ENCODE peak calls at places on chromosomes 6 and 20, in five cellular contexts. L, S, X, E and N are unnamed samples.

GRCh38 chr20:45890077-45890996 is 671 bp downstream of the NEURL2 start:
- DNase-seq in X (peak), L (peak), S (peak), E (peak), N (no peak)

GRCh38 chr6:101296184-101296583 is 97.3 kb upstream of the GRIK2 start:
- DNase-seq in E (no peak), X (no peak), S (peak), L (no peak), N (peak)

GRCh38 chr6:84150680-84151079 is 76.8 kb downstream of the CEP162 start:
- DNase-seq in S (peak), X (peak), L (no peak), E (peak), N (peak)

GRCh38 chr6:3162067-3162497 is 4.7 kb upstream of the TUBB2A start:
- DNase-seq in L (no peak), S (no peak), E (no peak), X (no peak), N (no peak)

GRCh38 chr20:49765413-49765736 is 47.3 kb upstream of the SLC9A8 start:
- DNase-seq in E (no peak), L (no peak), S (no peak), X (no peak), N (no peak)

GRCh38 chr6:25706314-25707014 is 48.1 kb upstream of the SLC17A4 start:
- DNase-seq in X (no peak), L (peak), E (no peak), S (no peak), N (no peak)

GRCh38 chr6:157840776-157841175 is 17.7 kb downstream of the SNX9 start:
- DNase-seq in L (no peak), E (peak), S (peak), X (no peak), N (no peak)

GRCh38 chr20:34343458-34344255 is 19.4 kb upstream of the ITCH start:
- DNase-seq in X (no peak), E (no peak), S (no peak), L (no peak), N (no peak)

GRCh38 chr6:50452001-50452400 is 261.3 kb upstream of the TFAP2D start:
- DNase-seq in X (no peak), S (no peak), L (no peak), E (no peak), N (no peak)

GRCh38 chr6:122712093-122712863 is 67.2 kb upstream of the FABP7 start:
- DNase-seq in X (no peak), L (no peak), S (peak), E (peak), N (no peak)

GRCh38 chr6:38509713-38510112 is 130.0 kb downstream of the BTBD9 start:
- DNase-seq in S (peak), E (peak), L (no peak), X (no peak), N (peak)

GRCh38 chr6:162580619-162581018 is 146.9 kb downstream of the PRKN start:
- DNase-seq in E (peak), S (no peak), L (no peak), X (no peak), N (no peak)

GRCh38 chr6:13908955-13909381 is 15.8 kb upstream of the RNF182 start:
- DNase-seq in L (no peak), X (peak), S (peak), E (peak), N (peak)

GRCh38 chr6:142361765-142362540 is 60.1 kb downstream of the ADGRG6 start:
- DNase-seq in S (peak), X (no peak), L (no peak), E (peak), N (peak)

GRCh38 chr20:13800728-13801134 is 15.9 kb downstream of the NDUFAF5 start:
- DNase-seq in L (peak), X (peak), E (peak), S (peak), N (peak)

GRCh38 chr6:170134077-170135040 is 156.5 kb downstream of the DLL1 start:
- DNase-seq in S (no peak), X (peak), L (no peak), E (no peak), N (no peak)

GRCh38 chr20:48686238-48687096 is 141.3 kb downstream of the PREX1 start:
- DNase-seq in L (peak), X (no peak), S (no peak), E (no peak), N (peak)

GRCh38 chr6:69696273-69696672 is 100.5 kb downstream of the LMBRD1 start:
- DNase-seq in L (no peak), S (peak), X (no peak), E (no peak), N (no peak)

GRCh38 chr6:12555781-12556180 is 160.8 kb upstream of the PHACTR1 start:
- DNase-seq in S (no peak), E (no peak), X (no peak), L (no peak), N (no peak)

GRCh38 chr6:140987364-140988135 is 1145.2 kb upstream of the GJE1 start:
- DNase-seq in X (no peak), L (no peak), S (no peak), E (no peak), N (no peak)

GRCh38 chr20:51431321-51431720 is 111.2 kb downstream of the NFATC2 start:
- DNase-seq in X (no peak), L (no peak), E (no peak), S (no peak), N (no peak)

GRCh38 chr6:34547921-34548644 is 8.0 kb downstream of the SPDEF start:
- DNase-seq in E (no peak), S (no peak), X (no peak), L (no peak), N (no peak)

GRCh38 chr20:49508435-49509199 is 26.1 kb upstream of the KCNB1 start:
- DNase-seq in L (no peak), S (peak), X (peak), E (peak), N (peak)

GRCh38 chr6:109768485-109768884 is 77.4 kb downstream of the FIG4 start:
- DNase-seq in E (peak), X (no peak), L (no peak), S (peak), N (no peak)

GRCh38 chr6:166465671-166466087 is 82.9 kb upstream of the MPC1 start:
- DNase-seq in L (no peak), X (no peak), E (no peak), S (peak), N (no peak)

GRCh38 chr6:155311076-155311475 is 3.2 kb downstream of the TFB1M start:
- DNase-seq in L (no peak), S (no peak), E (no peak), X (no peak), N (no peak)

GRCh38 chr6:83365931-83366330 is 64.9 kb downstream of the ME1 start:
- DNase-seq in S (peak), E (peak), X (no peak), L (no peak), N (peak)

GRCh38 chr6:36028088-36028886 is 679 bp downstream of the MAPK14 start:
- DNase-seq in L (peak), E (peak), X (peak), S (peak), N (no peak)

GRCh38 chr20:57609842-57610167 is 10.4 kb downstream of the ZBP1 start:
- DNase-seq in S (no peak), L (peak), E (no peak), X (no peak), N (no peak)

GRCh38 chr6:20569000-20569610 is 34.8 kb downstream of the CDKAL1 start:
- DNase-seq in L (no peak), S (peak), E (no peak), X (no peak), N (no peak)

GRCh38 chr6:3838992-3839867 is 9.9 kb upstream of the FAM50B start:
- DNase-seq in E (no peak), X (no peak), L (peak), S (no peak), N (no peak)

GRCh38 chr6:15506066-15506465 is 156.8 kb downstream of the DTNBP1 start:
- DNase-seq in S (no peak), X (no peak), E (no peak), L (no peak), N (no peak)

GRCh38 chr6:15504581-15505350 is 158.1 kb downstream of the DTNBP1 start:
- DNase-seq in E (peak), X (peak), S (peak), L (peak), N (peak)

GRCh38 chr6:15504040-15504491 is 158.8 kb downstream of the DTNBP1 start:
- DNase-seq in L (peak), S (no peak), X (peak), E (peak), N (no peak)

GRCh38 chr6:15507221-15507620 is 155.6 kb downstream of the DTNBP1 start:
- DNase-seq in X (no peak), S (no peak), L (no peak), E (no peak), N (no peak)

DNA sequence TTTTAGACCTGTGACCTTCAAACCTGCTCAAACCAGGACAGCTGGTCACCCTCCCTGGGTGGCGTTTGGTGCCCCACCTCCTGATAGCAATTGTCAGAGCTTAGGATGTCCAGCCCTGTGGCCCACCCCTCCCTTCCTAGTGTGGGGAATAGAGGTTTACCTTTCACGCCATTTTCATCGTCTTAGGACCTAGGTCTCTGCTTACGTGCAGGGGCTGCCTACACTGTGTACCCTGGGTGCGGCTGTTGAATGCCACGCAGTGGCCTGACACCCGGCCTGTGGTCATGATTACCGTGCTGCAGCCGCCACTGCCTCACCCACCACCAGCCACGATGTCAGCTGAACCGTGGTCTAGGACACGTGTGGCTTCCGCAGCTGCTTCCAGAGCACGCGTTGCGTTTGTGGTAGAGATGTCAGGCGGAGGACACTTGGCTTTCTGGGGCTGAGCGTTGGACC is 157.3 kb downstream of the DTNBP1 start:
- DNase-seq in X (no peak), S (no peak), E (no peak), L (peak), N (no peak)
- H3K4me3 ChIP-seq in X (peak), S (peak), E (peak), L (peak), N (no peak)

GRCh38 chr6:119736680-119737079 is 387.1 kb upstream of the MAN1A1 start:
- DNase-seq in S (no peak), L (no peak), X (no peak), E (no peak), N (no peak)
- TF ChIP-seq CTCF in S (no peak), L (no peak), X (no peak), E (no peak), N (no peak)

GRCh38 chr20:38434770-38435554 is at the start of gene SNHG17:
- DNase-seq in X (peak), E (peak), S (peak), L (peak), N (peak)

GRCh38 chr20:38432292-38432691 is 2.8 kb downstream of the SNHG17 start:
- DNase-seq in S (no peak), L (no peak), X (no peak), E (no peak), N (no peak)

GRCh38 chr20:38434310-38434741 is 802 bp downstream of the SNHG17 start:
- DNase-seq in X (no peak), S (no peak), L (no peak), E (no peak), N (no peak)

GRCh38 chr20:38435555-38435939 is 419 bp upstream of the SNHG17 start:
- DNase-seq in S (peak), E (peak), L (no peak), X (no peak), N (peak)

GRCh38 chr20:38433304-38433972 is 1.7 kb downstream of the SNHG17 start:
- DNase-seq in S (no peak), L (no peak), E (no peak), X (no peak), N (no peak)
- H3K4me3 ChIP-seq in S (peak), L (peak), E (peak), X (no peak), N (peak)

DNA sequence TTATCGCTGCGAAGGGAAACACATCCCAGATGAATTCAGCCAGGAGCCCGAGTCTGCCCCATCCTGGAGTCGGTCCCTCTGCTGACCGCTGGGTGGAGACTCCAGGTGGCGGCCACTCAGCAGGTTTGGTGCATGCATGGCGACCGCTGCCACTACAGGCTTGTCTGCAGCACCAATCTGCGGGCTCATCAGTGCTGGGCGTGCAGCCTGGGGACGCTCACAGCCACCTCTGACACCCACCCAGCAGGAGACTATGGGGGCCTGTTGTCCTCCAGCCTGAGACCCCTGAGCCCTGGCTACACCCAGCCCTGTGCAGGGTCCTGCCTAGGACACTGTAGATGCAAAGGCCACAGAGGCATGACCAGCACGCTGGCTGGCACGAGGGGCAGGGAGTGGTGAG is 40.5 kb upstream of the GATA5 start:
- DNase-seq in L (no peak), E (no peak), S (no peak), X (no peak), N (no peak)
- TF ChIP-seq CTCF in L (peak), E (peak), S (no peak), X (no peak), N (peak)

DNA sequence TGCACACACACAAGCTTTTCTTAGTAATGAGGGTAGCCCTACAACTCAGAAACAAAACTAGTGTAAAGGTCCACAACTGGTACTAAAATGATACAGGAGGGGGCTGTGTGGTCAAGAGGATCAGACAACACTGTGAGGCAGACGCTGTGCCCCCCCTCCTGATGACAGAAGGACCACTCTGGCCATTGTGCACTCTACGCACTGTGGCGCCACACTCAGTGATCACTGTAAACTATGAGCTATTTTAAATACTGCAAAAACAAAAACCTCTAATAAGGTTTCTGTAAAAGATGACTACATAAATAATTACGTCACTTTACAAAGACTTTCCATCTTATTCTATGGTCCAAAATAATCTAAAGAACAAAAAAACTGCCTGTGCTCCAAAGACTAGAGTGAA is 96.1 kb downstream of the SLC23A2 start:
- DNase-seq in X (no peak), E (no peak), L (no peak), S (no peak), N (no peak)
- H3K4me3 ChIP-seq in X (no peak), E (no peak), L (no peak), S (no peak), N (no peak)

GRCh38 chr6:168616807-168617756 is 176.1 kb downstream of the SMOC2 start:
- DNase-seq in S (no peak), L (no peak), E (no peak), X (no peak), N (no peak)
- TF ChIP-seq CTCF in S (no peak), L (peak), E (no peak), X (peak), N (no peak)

DNA sequence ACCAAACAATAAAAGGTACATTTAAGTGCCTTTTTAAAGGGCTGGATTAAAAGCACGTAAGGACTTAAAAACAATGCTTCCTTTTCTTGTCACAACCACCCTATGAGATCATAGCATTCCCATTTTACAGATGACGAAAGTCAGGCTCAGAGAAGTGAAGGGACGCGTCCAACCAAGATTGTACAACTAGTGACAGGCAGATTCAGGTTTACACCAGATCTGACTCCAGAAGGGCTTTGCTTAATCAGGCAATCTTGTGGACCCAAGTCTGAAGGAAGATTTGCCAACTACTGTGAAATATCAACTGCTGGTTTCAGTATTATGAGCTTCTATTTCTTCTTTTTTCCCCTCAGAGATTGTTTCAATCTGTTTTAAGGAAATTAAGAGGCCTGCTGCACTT is 876 bp downstream of the ENPP4 start:
- DNase-seq in L (no peak), E (no peak), S (no peak), X (no peak), N (no peak)
- H3K4me3 ChIP-seq in L (peak), E (no peak), S (no peak), X (peak), N (no peak)

DNA sequence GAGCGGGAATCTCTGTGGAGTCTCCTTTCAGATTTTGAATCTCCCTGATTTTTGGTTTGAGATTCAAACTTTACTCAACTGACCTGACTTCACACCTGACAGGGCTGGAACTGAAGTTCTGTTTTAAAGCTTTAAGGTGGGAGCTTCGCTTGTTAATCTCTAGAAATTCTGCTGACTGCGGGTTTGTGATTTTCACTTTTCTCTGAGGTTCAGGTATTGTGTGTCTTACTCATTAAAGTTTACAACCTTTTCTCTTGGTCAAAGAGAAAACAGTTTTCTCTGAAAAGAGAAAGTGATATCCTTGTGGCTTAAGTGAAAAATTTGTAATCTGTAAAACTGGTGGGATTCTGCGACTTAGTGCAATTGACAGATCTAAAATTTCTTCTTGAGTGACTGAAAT is 20.7 kb upstream of the IGF2R start:
- DNase-seq in S (no peak), L (no peak), E (no peak), X (no peak), N (no peak)
- TF ChIP-seq CTCF in S (no peak), L (no peak), E (no peak), X (no peak), N (no peak)

GRCh38 chr20:31845300-31845863 is at the start of gene FOXS1:
- DNase-seq in S (no peak), L (peak), E (peak), X (peak), N (no peak)
- H3K4me3 ChIP-seq in S (no peak), L (peak), E (peak), X (peak), N (no peak)

GRCh38 chr6:76856065-76856464 is 607.2 kb downstream of the HTR1B start:
- DNase-seq in X (no peak), L (no peak), S (no peak), E (no peak), N (no peak)
- TF ChIP-seq CTCF in X (no peak), L (no peak), S (no peak), E (no peak), N (no peak)